ENCODE peak calls at places on chromosomes 4 and X, in five cellular contexts. W is H1, V is IMR-90, S is HepG2, D is K562. U is an unnamed sample.

GRCh38 chrX:78019586-78020483 is 50.4 kb upstream of the PGAM4 start:
- DNase-seq in D (no peak), W (no peak), S (no peak), V (no peak), U (no peak)

GRCh38 chrX:85309717-85310116 is 65.9 kb downstream of the ZNF711 start:
- DNase-seq in V (no peak), D (peak), W (no peak), S (no peak), U (peak)

GRCh38 chr4:5992171-5993062 is 25.8 kb downstream of the C4orf50 start:
- DNase-seq in W (no peak), S (no peak), D (no peak), V (no peak), U (no peak)

GRCh38 chr4:155906554-155907247 is 3.2 kb downstream of the TDO2 start:
- DNase-seq in V (peak), S (no peak), D (no peak), W (no peak), U (no peak)

GRCh38 chrX:40755291-40756249 is 20.2 kb upstream of the MED14 start:
- DNase-seq in S (no peak), D (no peak), W (no peak), V (peak), U (no peak)

GRCh38 chr4:47486306-47486705 is 1.2 kb downstream of the ATP10D start:
- DNase-seq in S (no peak), D (no peak), V (no peak), W (no peak), U (no peak)

GRCh38 chr4:6781561-6781960 is 966 bp upstream of the KIAA0232 start:
- DNase-seq in V (no peak), W (no peak), S (no peak), D (no peak), U (no peak)

GRCh38 chr4:108830509-108831244 is 67.8 kb upstream of the ETNPPL start:
- DNase-seq in D (no peak), W (no peak), S (no peak), V (peak), U (no peak)

GRCh38 chrX:101602077-101602476 is 15.7 kb downstream of the ARMCX6 start:
- DNase-seq in S (no peak), V (peak), W (no peak), D (no peak), U (no peak)

GRCh38 chr4:36243355-36244256 is 708 bp downstream of the ARAP2 start:
- DNase-seq in D (no peak), V (peak), W (no peak), S (no peak), U (peak)

DNA sequence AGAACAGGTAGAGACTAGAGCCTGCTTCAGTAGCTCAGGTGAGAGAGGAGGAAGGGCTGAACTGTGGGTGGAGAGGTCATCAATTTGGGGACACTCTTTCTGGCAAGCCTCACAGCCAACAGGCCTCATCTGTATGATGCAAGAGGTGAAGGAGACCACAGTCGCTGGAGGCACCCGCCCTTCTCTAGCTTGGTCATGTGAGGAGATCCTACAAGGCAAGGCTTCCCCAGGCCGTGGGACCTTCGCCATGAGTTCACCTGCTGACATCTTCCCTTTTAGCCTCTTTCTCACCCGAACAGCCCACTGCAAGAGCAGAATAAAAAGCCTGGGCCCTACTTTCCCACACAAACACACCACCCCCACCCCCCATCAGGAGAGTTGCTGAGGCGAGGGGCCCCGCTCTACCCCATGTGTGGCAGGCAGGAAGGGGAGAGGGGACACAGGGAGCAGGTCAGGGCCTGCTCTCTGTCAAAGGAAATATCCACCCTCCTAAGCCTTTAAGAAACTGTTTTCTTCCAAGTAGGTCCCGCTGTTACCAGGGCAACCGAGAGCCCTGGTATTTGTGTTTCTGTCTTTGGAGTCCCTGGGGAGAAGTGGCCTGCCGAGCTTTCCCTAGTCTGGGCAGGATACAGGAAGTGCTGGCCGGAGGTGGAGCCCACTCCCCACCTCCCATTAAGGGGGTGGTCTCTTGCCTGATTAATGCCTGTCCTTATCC is 8.1 kb downstream of the RTL5 start:
- DNase-seq in D (no peak), W (no peak), S (no peak), V (peak), U (no peak)
- TF ChIP-seq MAFK in D (no peak), W (no peak), S (no peak), V (no peak), U (no peak)

DNA sequence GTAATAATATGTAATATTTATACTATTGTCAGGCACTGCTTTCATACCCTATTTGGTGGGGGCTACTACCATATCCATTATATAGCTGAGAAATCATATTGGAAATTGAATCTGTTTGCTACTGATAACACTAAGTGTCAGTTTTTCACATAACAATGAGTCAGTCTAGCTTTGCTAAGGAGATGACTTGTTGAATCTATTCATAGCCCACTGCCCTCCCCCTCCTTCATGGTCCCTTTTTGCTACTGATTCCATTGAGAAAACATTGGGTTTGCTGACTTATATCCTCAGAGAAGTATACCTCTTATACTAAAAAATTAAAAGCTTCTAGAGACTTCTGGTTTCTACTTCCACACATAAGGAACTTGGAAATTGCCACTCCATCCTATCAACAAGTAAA is 1898.4 kb downstream of the STIM2 start:
- DNase-seq in V (peak), S (no peak), D (no peak), W (no peak), U (no peak)
- TF ChIP-seq MAFK in V (no peak), S (no peak), D (no peak), W (no peak), U (no peak)

DNA sequence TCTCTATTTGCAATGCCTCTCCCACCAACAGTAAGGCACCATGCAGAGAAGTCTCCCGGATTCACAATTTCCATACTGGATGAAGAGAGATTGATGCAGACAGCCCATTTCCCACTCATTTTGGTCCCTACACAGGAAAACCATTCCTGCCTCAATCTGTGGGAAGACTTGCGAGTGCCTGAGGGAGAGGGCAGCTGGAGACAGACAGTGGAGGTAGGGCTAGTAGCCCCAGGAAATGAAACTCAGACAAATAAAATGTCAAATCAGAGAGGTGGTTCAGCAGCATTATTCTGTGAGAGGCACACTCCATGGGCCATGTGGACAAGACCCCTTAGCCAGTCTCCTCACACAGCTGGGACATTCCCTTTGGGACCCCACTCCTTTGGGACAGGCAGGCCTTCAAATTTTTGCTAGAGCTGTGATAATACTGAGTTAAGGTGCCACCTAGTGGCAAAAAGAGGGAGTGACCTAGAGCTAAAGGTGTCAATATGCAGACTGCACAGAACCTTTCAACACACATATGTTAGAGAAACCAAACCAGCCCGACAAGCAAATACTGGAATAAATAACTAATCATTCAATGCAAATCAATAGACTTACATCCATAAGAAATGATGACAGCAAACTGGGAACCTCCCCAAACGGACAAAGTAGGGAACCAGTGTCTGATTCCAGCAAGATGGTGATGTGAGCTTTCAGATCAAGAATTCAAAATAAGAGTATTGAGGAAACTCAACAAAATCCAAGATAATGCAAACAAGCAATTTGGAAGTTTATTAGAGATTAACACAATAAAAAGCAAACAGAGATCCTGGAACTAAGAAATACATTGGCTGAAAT is 1865.3 kb upstream of the AGA start:
- DNase-seq in V (peak), D (peak), W (no peak), S (peak), U (peak)
- TF ChIP-seq MAFK in V (no peak), D (no peak), W (no peak), S (no peak), U (no peak)

GRCh38 chr4:71267244-71267643 is 71.6 kb upstream of the SLC4A4 start:
- DNase-seq in S (no peak), V (peak), D (no peak), W (no peak), U (no peak)

GRCh38 chr4:71269241-71269640 is 69.6 kb upstream of the SLC4A4 start:
- DNase-seq in W (no peak), D (no peak), V (no peak), S (no peak), U (no peak)

GRCh38 chr4:71268156-71268555 is 70.7 kb upstream of the SLC4A4 start:
- DNase-seq in V (peak), S (no peak), W (no peak), D (no peak), U (no peak)

GRCh38 chr4:71272976-71273375 is 65.8 kb upstream of the SLC4A4 start:
- DNase-seq in S (no peak), W (no peak), D (no peak), V (no peak), U (no peak)

DNA sequence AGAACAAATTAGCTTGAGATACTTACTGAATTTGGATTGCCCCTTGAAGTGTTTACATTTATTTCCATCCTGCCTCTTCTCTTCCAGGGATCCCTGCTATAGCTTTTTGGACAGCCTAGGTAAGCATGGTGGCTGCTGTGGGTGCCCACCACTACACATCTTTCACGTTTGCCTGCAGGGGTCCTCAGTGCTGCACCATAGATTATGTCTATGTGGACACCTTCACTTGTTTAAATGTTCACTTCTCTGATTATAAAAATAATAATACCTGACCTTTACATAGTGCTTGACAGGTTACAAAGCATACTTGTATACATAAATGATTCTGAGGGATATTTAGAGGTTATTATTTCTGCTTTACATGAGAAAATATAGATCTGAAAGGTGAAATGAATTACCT is 67.9 kb upstream of the SLC4A4 start:
- DNase-seq in D (peak), V (peak), W (no peak), S (peak), U (peak)
- TF ChIP-seq MAFK in D (no peak), V (no peak), W (no peak), S (no peak), U (no peak)

GRCh38 chr4:1406416-1406945 is at the start of gene NKX1-1:
- DNase-seq in W (no peak), S (no peak), V (no peak), D (no peak), U (no peak)
- TF ChIP-seq MAFK in W (no peak), S (no peak), V (no peak), D (no peak), U (no peak)

DNA sequence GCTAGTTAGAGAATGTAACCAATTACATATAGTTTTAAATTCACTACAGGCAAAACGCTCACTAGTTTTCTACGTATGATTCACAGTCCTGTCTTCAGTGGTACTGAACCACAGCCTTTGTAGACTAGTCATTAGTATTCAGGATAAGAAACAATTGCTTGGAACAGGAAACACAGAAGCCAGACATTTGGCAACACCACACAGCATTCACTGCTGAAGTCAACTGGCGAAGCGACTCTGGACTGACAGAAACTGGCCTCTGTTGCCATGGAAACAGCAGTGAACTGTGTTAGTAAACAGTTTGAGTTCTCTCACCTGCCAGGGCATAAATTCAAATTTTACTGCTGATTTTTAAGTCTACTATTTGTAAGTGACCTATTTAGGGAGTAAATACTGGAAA is 57.6 kb downstream of the MAPK10 start:
- DNase-seq in V (peak), S (peak), D (no peak), W (no peak), U (no peak)
- TF ChIP-seq MAFK in V (no peak), S (no peak), D (no peak), W (no peak), U (no peak)

GRCh38 chr4:169618286-169618685 is 2.1 kb upstream of the CLCN3 start:
- DNase-seq in W (no peak), D (no peak), V (peak), S (no peak), U (no peak)

GRCh38 chr4:169619958-169620845 is at the start of gene CLCN3:
- DNase-seq in W (peak), V (peak), D (peak), S (peak), U (peak)

GRCh38 chr4:169620846-169621228 is 459 bp downstream of the CLCN3 start:
- DNase-seq in D (no peak), S (peak), W (no peak), V (no peak), U (peak)

GRCh38 chr4:169618986-169619385 is 1.4 kb upstream of the CLCN3 start:
- DNase-seq in W (no peak), S (no peak), V (no peak), D (no peak), U (no peak)

GRCh38 chr4:169619518-169619957 is 840 bp upstream of the CLCN3 start:
- DNase-seq in D (peak), V (peak), S (peak), W (no peak), U (peak)
- TF ChIP-seq MAFK in D (no peak), V (no peak), S (no peak), W (no peak), U (no peak)

DNA sequence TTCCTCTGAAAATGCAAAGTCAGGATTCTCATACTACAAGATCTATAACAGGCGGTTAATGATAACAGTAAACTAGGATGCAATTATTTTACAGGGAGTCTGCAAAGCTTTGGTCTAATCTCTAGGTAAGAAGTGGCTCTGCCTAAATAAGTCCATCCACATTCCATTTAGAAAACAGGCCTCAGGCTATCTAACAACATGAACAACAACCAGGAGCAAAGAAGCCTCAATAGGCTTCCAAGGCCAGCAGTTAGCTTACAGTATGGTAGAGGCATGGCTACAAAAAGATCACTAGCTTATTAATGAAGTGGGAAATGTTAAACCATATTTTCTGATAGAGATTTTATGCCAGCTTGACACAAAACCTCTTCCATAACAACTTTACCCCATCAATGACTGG is 6.4 kb downstream of the MAB21L2 start:
- DNase-seq in D (no peak), S (no peak), V (no peak), W (no peak), U (no peak)
- TF ChIP-seq MAFK in D (no peak), S (no peak), V (no peak), W (no peak), U (no peak)

U was measured in A549.